ENCODE peak calls at places on chromosomes 3 and 15, in eight cellular contexts. One of them, this sample, is unnamed.

GRCh38 chr15:39887832-39888231 is 32.2 kb downstream of the GPR176 start:
- DNase-seq in PC-3: peak; percentile 76
- DNase-seq in uterus: no peak
- DNase-seq in ascending aorta: no peak
- DNase-seq in cardiac muscle cell: peak; percentile 13
- DNase-seq in CD8-positive, alpha-beta T cell: no peak
- DNase-seq in mucosa of descending colon: peak; percentile 77
- DNase-seq in fibroblast of lung: peak; percentile 77
- DNase-seq in this sample: no peak

GRCh38 chr3:181274025-181274424 is 284.5 kb upstream of the DNAJC19 start:
- DNase-seq in PC-3: no peak
- DNase-seq in uterus: no peak
- DNase-seq in ascending aorta: no peak
- DNase-seq in cardiac muscle cell: no peak
- DNase-seq in CD8-positive, alpha-beta T cell: no peak
- DNase-seq in mucosa of descending colon: no peak
- DNase-seq in fibroblast of lung: no peak
- DNase-seq in this sample: no peak

GRCh38 chr3:5499404-5499803 is 311.9 kb downstream of the EDEM1 start:
- DNase-seq in PC-3: no peak
- DNase-seq in uterus: no peak
- DNase-seq in ascending aorta: no peak
- DNase-seq in cardiac muscle cell: no peak
- DNase-seq in CD8-positive, alpha-beta T cell: no peak
- DNase-seq in mucosa of descending colon: no peak
- DNase-seq in fibroblast of lung: no peak
- DNase-seq in this sample: no peak

GRCh38 chr3:79602385-79602784 is 165.4 kb downstream of the ROBO1 start:
- DNase-seq in PC-3: no peak
- DNase-seq in uterus: no peak
- DNase-seq in ascending aorta: no peak
- DNase-seq in cardiac muscle cell: no peak
- DNase-seq in CD8-positive, alpha-beta T cell: no peak
- DNase-seq in mucosa of descending colon: no peak
- DNase-seq in fibroblast of lung: no peak
- DNase-seq in this sample: no peak

GRCh38 chr3:146101538-146101937 is 59.4 kb downstream of the PLOD2 start:
- DNase-seq in PC-3: no peak
- DNase-seq in uterus: no peak
- DNase-seq in ascending aorta: no peak
- DNase-seq in cardiac muscle cell: no peak
- DNase-seq in CD8-positive, alpha-beta T cell: no peak
- DNase-seq in mucosa of descending colon: no peak
- DNase-seq in fibroblast of lung: no peak
- DNase-seq in this sample: no peak

GRCh38 chr15:39095218-39095879 is 485.5 kb upstream of the THBS1 start:
- DNase-seq in PC-3: peak; percentile 37
- DNase-seq in uterus: no peak
- DNase-seq in ascending aorta: no peak
- DNase-seq in cardiac muscle cell: no peak
- DNase-seq in CD8-positive, alpha-beta T cell: no peak
- DNase-seq in mucosa of descending colon: no peak
- DNase-seq in fibroblast of lung: no peak
- DNase-seq in this sample: no peak

GRCh38 chr3:45639044-45639392 is 44.5 kb downstream of the LIMD1 start:
- DNase-seq in PC-3: no peak
- DNase-seq in uterus: no peak
- DNase-seq in ascending aorta: no peak
- DNase-seq in cardiac muscle cell: no peak
- DNase-seq in CD8-positive, alpha-beta T cell: no peak
- DNase-seq in mucosa of descending colon: no peak
- DNase-seq in fibroblast of lung: no peak
- DNase-seq in this sample: peak; percentile 11

GRCh38 chr3:45139372-45139894 is 6.7 kb downstream of the CDCP1 start:
- DNase-seq in PC-3: no peak
- DNase-seq in uterus: peak; percentile 31
- DNase-seq in ascending aorta: no peak
- DNase-seq in cardiac muscle cell: no peak
- DNase-seq in CD8-positive, alpha-beta T cell: no peak
- DNase-seq in mucosa of descending colon: no peak
- DNase-seq in fibroblast of lung: peak; percentile 61
- DNase-seq in this sample: no peak

DNA sequence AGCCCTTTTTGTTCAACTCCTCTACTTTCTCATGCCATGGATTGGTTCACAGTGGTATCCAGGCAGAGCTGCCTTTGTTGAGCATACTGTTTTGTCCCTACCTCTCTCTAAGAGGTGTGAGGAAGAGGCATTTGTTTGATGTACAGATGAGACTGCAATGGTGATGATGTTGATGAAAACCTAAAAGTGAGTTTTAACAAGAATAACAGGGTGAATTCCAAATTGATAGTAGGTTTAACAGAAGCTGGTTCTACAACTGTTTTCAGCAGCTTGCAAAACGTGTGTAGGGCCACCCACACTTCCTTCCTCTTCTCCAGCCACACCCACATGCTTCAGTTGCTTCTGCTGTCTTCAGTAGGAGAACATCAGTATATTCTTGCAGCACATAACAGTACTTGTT is 10.2 kb downstream of the SNRK start:
- DNase-seq in PC-3: peak; percentile 28
- DNase-seq in uterus: no peak
- DNase-seq in ascending aorta: no peak
- DNase-seq in cardiac muscle cell: no peak
- DNase-seq in CD8-positive, alpha-beta T cell: peak; percentile 67
- DNase-seq in mucosa of descending colon: peak; percentile 56
- DNase-seq in fibroblast of lung: peak; percentile 15
- DNase-seq in this sample: no peak
- H3K4me3 ChIP-seq in PC-3: no peak overlapping the region
- H3K4me3 ChIP-seq in uterus: no peak overlapping the region
- H3K4me3 ChIP-seq in ascending aorta: no peak overlapping the region
- H3K4me3 ChIP-seq in cardiac muscle cell: no peak overlapping the region
- H3K4me3 ChIP-seq in CD8-positive, alpha-beta T cell: peak overlapping the region; percentile 45
- H3K4me3 ChIP-seq in mucosa of descending colon: no peak overlapping the region
- H3K4me3 ChIP-seq in fibroblast of lung: no peak overlapping the region
- H3K4me3 ChIP-seq in this sample: no peak overlapping the region

DNA sequence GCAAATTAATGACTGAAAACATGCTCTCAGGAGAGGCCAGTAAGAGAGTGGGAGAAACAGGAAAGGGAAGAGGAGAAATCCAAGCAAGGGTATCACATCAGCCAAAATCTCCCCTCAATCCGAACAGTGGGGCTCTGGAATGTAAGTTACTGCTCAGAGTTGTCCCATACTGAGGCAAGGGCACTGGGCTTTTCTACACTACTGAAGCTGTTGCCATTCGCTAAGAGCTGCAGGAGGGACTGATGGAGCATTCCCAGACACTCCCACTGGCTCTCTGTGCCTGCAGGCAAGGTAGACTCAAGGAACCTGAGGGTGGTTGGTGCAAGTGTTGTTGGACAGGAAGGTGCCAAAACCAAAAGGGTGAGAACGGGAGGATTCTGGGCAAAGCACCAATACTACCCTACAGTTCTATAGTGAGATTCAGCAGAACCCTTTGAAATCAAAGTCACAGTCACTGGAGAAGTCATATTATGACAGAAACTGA is 46.1 kb downstream of the NEK10 start:
- DNase-seq in PC-3: no peak
- DNase-seq in uterus: no peak
- DNase-seq in ascending aorta: no peak
- DNase-seq in cardiac muscle cell: no peak
- DNase-seq in CD8-positive, alpha-beta T cell: no peak
- DNase-seq in mucosa of descending colon: no peak
- DNase-seq in fibroblast of lung: no peak
- DNase-seq in this sample: no peak
- H3K4me3 ChIP-seq in PC-3: no peak overlapping the region
- H3K4me3 ChIP-seq in uterus: no peak overlapping the region
- H3K4me3 ChIP-seq in ascending aorta: no peak overlapping the region
- H3K4me3 ChIP-seq in cardiac muscle cell: no peak overlapping the region
- H3K4me3 ChIP-seq in CD8-positive, alpha-beta T cell: no peak overlapping the region
- H3K4me3 ChIP-seq in mucosa of descending colon: no peak overlapping the region
- H3K4me3 ChIP-seq in fibroblast of lung: no peak overlapping the region
- H3K4me3 ChIP-seq in this sample: no peak overlapping the region

GRCh38 chr3:105277656-105278055 is 89.1 kb upstream of the ALCAM start:
- DNase-seq in PC-3: peak; percentile 59
- DNase-seq in uterus: no peak
- DNase-seq in ascending aorta: no peak
- DNase-seq in cardiac muscle cell: no peak
- DNase-seq in CD8-positive, alpha-beta T cell: no peak
- DNase-seq in mucosa of descending colon: no peak
- DNase-seq in fibroblast of lung: no peak
- DNase-seq in this sample: no peak

GRCh38 chr3:105278688-105279087 is 88.0 kb upstream of the ALCAM start:
- DNase-seq in PC-3: no peak
- DNase-seq in uterus: no peak
- DNase-seq in ascending aorta: no peak
- DNase-seq in cardiac muscle cell: no peak
- DNase-seq in CD8-positive, alpha-beta T cell: no peak
- DNase-seq in mucosa of descending colon: no peak
- DNase-seq in fibroblast of lung: no peak
- DNase-seq in this sample: no peak

GRCh38 chr3:105274958-105275357 is 91.8 kb upstream of the ALCAM start:
- DNase-seq in PC-3: peak; percentile 95
- DNase-seq in uterus: no peak
- DNase-seq in ascending aorta: no peak
- DNase-seq in cardiac muscle cell: no peak
- DNase-seq in CD8-positive, alpha-beta T cell: no peak
- DNase-seq in mucosa of descending colon: no peak
- DNase-seq in fibroblast of lung: peak; percentile 4
- DNase-seq in this sample: no peak

DNA sequence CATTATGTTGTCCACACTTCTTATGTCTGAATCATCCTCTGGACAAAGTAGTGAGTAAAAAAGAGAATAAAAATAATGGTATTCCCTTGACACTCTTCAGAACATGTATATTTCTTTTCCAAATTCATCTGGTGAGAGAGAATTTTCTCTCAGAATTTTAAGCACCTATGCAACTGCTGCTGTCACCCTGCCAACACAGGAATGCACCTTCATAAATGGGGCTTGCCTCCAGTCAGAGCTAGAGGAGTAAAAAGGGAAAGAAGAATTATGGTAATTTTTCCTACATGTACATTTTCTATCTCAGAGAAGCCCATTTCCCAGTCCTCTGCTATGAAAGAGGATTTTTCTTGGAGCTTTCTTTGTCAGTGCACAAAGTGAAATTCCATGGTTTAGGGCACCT is 92.2 kb upstream of the ALCAM start:
- DNase-seq in PC-3: peak; percentile 74
- DNase-seq in uterus: no peak
- DNase-seq in ascending aorta: no peak
- DNase-seq in cardiac muscle cell: no peak
- DNase-seq in CD8-positive, alpha-beta T cell: no peak
- DNase-seq in mucosa of descending colon: no peak
- DNase-seq in fibroblast of lung: no peak
- DNase-seq in this sample: no peak
- H3K4me3 ChIP-seq in PC-3: peak overlapping the region; percentile 21
- H3K4me3 ChIP-seq in uterus: no peak overlapping the region
- H3K4me3 ChIP-seq in ascending aorta: no peak overlapping the region
- H3K4me3 ChIP-seq in cardiac muscle cell: no peak overlapping the region
- H3K4me3 ChIP-seq in CD8-positive, alpha-beta T cell: no peak overlapping the region
- H3K4me3 ChIP-seq in mucosa of descending colon: no peak overlapping the region
- H3K4me3 ChIP-seq in fibroblast of lung: no peak overlapping the region
- H3K4me3 ChIP-seq in this sample: no peak overlapping the region

DNA sequence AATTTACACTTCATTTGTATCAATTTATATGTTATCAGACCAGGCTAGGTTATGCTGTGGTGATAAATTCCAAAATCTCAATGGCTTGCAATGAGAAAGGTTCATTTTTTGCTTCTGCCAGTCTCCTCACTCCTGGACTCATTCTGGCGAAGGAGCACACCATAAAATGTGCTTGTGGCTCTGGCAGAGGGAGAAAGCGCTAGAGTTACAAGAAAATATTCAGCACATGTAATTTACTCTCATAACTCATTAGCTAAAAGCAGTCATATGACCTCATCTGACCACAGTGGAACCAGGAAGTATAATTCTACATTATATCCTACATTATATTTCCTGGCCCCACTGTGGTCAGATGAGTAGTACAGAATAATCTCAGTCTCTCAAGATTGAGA is 193.8 kb downstream of the BCHE start:
- DNase-seq in PC-3: peak; percentile 55
- DNase-seq in uterus: no peak
- DNase-seq in ascending aorta: no peak
- DNase-seq in cardiac muscle cell: no peak
- DNase-seq in CD8-positive, alpha-beta T cell: no peak
- DNase-seq in mucosa of descending colon: no peak
- DNase-seq in fibroblast of lung: peak; percentile 53
- DNase-seq in this sample: no peak
- H3K4me3 ChIP-seq in PC-3: no peak overlapping the region
- H3K4me3 ChIP-seq in uterus: no peak overlapping the region
- H3K4me3 ChIP-seq in ascending aorta: no peak overlapping the region
- H3K4me3 ChIP-seq in cardiac muscle cell: no peak overlapping the region
- H3K4me3 ChIP-seq in CD8-positive, alpha-beta T cell: no peak overlapping the region
- H3K4me3 ChIP-seq in mucosa of descending colon: no peak overlapping the region
- H3K4me3 ChIP-seq in fibroblast of lung: no peak overlapping the region
- H3K4me3 ChIP-seq in this sample: no peak overlapping the region